ENCODE peak calls at places on chromosomes 4 and X, in four cellular contexts. V, R, S and J are unnamed samples.

GRCh38 chr4:3388461-3389185 is 53.1 kb upstream of the HGFAC start:
- DNase-seq in V (no peak), S (peak), R (no peak), J (no peak)

GRCh38 chr4:79893441-79893840 is 179.6 kb downstream of the ANTXR2 start:
- DNase-seq in R (no peak), S (no peak), V (no peak), J (no peak)

GRCh38 chr4:109440948-109441347 is 7.3 kb downstream of the SEC24B start:
- DNase-seq in R (no peak), V (no peak), S (no peak), J (no peak)

GRCh38 chrX:10173331-10173900 is 16.6 kb downstream of the CLCN4 start:
- DNase-seq in V (no peak), S (peak), R (peak), J (no peak)

GRCh38 chr4:165864228-165864627 is 8.8 kb upstream of the TLL1 start:
- DNase-seq in R (no peak), S (no peak), V (no peak), J (no peak)

GRCh38 chr4:184199780-184200179 is 17.9 kb downstream of the ENPP6 start:
- DNase-seq in S (no peak), V (no peak), R (no peak), J (no peak)

GRCh38 chr4:83599183-83599582 is 63.3 kb downstream of the GPAT3 start:
- DNase-seq in S (no peak), R (no peak), V (no peak), J (no peak)

GRCh38 chrX:68880846-68881513 is 52.2 kb downstream of the EFNB1 start:
- DNase-seq in S (no peak), R (no peak), V (no peak), J (no peak)

GRCh38 chr4:169311643-169312365 is 41.0 kb upstream of the SH3RF1 start:
- DNase-seq in R (peak), S (no peak), V (no peak), J (peak)

GRCh38 chrX:22365460-22365859 is 92.7 kb downstream of the CBLL2 start:
- DNase-seq in S (no peak), R (no peak), V (no peak), J (no peak)

GRCh38 chr4:143587703-143588102 is 74.2 kb downstream of the SMARCA5 start:
- DNase-seq in V (no peak), R (no peak), S (no peak), J (no peak)

GRCh38 chr4:15774020-15774420 is 4.1 kb upstream of the CD38 start:
- DNase-seq in S (no peak), R (no peak), V (no peak), J (no peak)

GRCh38 chr4:76272999-76273398 is 21.5 kb downstream of the FAM47E start:
- DNase-seq in V (no peak), R (no peak), S (no peak), J (no peak)

GRCh38 chr4:59002148-59002547 is 1892.0 kb upstream of the IGFBP7 start:
- DNase-seq in S (no peak), V (no peak), R (no peak), J (no peak)

GRCh38 chr4:5755679-5756078 is 44.7 kb downstream of the EVC start:
- DNase-seq in S (no peak), R (no peak), V (no peak), J (no peak)

GRCh38 chr4:73281982-73282381 is 23.4 kb upstream of the ANKRD17 start:
- DNase-seq in R (no peak), S (no peak), V (no peak), J (no peak)

GRCh38 chr4:128958194-128958593 is 135.1 kb downstream of the SCLT1 start:
- DNase-seq in S (no peak), V (no peak), R (no peak), J (no peak)

GRCh38 chr4:1547131-1547862 is 136.8 kb downstream of the FAM53A start:
- DNase-seq in S (no peak), R (no peak), V (no peak), J (no peak)

GRCh38 chr4:75985116-75985515 is 5.6 kb downstream of the SDAD1 start:
- DNase-seq in S (no peak), R (no peak), V (no peak), J (no peak)

GRCh38 chr4:53015681-53016080 is 153.6 kb downstream of the RASL11B start:
- DNase-seq in V (no peak), S (peak), R (no peak), J (peak)

GRCh38 chr4:67885727-67886126 is 1.9 kb upstream of the TMPRSS11D start:
- DNase-seq in V (no peak), S (no peak), R (no peak), J (no peak)

GRCh38 chr4:105215609-105216313 is 69.1 kb downstream of the TET2 start:
- DNase-seq in S (no peak), V (no peak), R (no peak), J (no peak)

GRCh38 chrX:138057883-138058282 is 492.0 kb downstream of the ZIC3 start:
- DNase-seq in R (no peak), S (no peak), V (no peak), J (no peak)

GRCh38 chr4:55871299-55871800 is 17.9 kb downstream of the EXOC1 start:
- DNase-seq in V (no peak), R (no peak), S (no peak), J (no peak)

GRCh38 chr4:25531272-25531671 is 124.4 kb upstream of the SLC34A2 start:
- DNase-seq in R (no peak), S (no peak), V (no peak), J (no peak)
- TF ChIP-seq CTCF in R (no peak), S (no peak), V (no peak), J (peak)

DNA sequence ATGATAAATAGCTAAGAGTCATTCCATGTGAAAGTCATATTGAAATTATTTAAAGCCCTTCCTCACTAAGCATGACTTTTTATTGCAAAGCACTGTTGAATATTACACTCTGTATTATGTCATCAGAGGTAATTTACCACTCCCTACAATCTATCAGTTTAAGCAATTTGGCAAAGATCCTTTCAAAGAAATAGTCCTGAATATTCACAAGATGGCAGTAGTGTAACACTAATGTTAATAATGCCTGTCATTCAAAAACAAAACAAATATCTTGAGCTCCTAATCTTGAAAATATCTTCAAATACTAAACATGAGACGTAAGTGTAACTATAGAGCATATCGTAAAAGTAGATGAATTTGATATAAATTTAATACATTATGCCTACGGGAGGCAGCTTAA is 208.6 kb upstream of the TECRL start:
- DNase-seq in S (no peak), R (no peak), V (no peak), J (no peak)
- TF ChIP-seq CTCF in S (no peak), R (no peak), V (no peak), J (no peak)

GRCh38 chrX:113009005-113009404 is 168.4 kb upstream of the AMOT start:
- DNase-seq in R (no peak), V (no peak), S (no peak), J (no peak)

DNA sequence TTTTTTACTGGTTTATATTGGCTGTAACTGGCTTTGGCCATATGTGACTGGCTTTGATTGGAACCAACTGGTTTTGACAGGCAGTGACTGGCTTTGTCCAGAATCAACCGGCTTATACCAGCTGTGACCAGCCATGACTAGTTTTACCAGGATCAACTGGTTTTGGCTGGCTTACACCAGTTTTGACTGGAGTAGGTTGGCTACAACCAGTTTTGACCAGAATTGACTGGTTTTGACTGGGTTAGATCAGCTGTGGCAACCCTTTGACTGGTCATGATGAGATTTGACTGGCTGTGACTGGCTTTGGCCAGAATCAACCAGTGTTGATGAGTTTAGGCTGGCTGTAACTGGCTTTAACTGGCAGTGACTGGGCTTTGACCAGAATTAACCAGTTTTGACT is 169.2 kb upstream of the AMOT start:
- DNase-seq in R (no peak), V (no peak), S (no peak), J (no peak)
- TF ChIP-seq CTCF in R (no peak), V (no peak), S (no peak), J (no peak)

GRCh38 chr4:48947731-48948130 is 38.3 kb upstream of the CWH43 start:
- DNase-seq in R (no peak), V (no peak), S (no peak), J (no peak)
- TF ChIP-seq CTCF in R (no peak), V (no peak), S (no peak), J (no peak)

GRCh38 chrX:31279359-31279758 is 207.5 kb upstream of the FTHL17 start:
- DNase-seq in R (no peak), V (no peak), S (no peak), J (no peak)
- TF ChIP-seq CTCF in R (no peak), V (no peak), S (no peak), J (no peak)

GRCh38 chrX:124796989-124797388 is 450.6 kb downstream of the SH2D1A start:
- DNase-seq in V (no peak), S (no peak), R (no peak), J (no peak)
- TF ChIP-seq CTCF in V (no peak), S (no peak), R (no peak), J (no peak)

GRCh38 chr4:7929530-7929951 is 10.1 kb downstream of the AFAP1 start:
- DNase-seq in V (no peak), S (peak), R (peak), J (no peak)

GRCh38 chr4:7924570-7924969 is 15.1 kb downstream of the AFAP1 start:
- DNase-seq in R (no peak), S (peak), V (no peak), J (no peak)

GRCh38 chr4:7926822-7927221 is 12.8 kb downstream of the AFAP1 start:
- DNase-seq in V (no peak), R (no peak), S (peak), J (no peak)

GRCh38 chr4:7932333-7932732 is 7.3 kb downstream of the AFAP1 start:
- DNase-seq in S (no peak), R (no peak), V (no peak), J (no peak)

DNA sequence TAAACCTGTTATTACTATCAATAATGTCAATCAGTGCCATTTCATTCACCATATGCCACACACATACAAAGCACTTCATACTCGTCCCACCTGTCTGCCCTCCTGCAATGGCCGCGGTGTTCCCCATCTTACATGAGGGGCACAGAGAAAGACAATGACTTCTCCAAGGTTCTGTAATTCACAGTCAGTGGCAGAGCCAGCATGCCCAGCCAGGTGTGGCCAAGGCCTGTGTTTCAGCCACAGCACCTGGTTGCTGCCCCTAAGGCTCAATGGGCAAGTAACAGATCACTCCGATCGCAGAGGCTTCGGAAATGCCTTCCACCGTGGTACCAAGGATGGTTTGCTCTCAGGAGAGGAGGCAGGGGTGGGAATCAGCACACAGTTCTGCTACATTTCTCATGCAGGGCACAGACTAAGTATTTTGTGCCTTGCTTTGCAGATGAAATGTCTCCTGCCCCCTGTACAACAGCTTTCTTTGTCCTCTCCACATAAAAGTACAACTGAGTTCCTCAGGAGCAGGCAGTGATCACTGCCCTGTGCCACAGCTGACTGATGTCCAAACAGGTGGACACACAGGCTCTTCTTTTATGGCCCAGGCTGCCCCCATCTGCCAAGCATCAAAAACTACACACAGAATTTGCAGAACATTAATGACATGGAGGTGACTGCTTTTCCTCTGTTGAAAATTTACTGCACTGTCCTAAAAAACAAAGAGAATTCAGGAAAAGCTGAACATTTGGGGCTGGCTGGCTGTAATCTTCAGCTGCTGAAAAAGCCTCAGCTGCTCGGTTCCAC is 10.8 kb downstream of the AFAP1 start:
- DNase-seq in V (no peak), R (no peak), S (peak), J (no peak)
- TF ChIP-seq CTCF in V (no peak), R (no peak), S (no peak), J (no peak)